ENCODE peak calls at places on chromosomes 2 and 18, in nine cellular contexts. G, N, L, E, C, V, K, T and M are unnamed samples.
A peak's percentile ranks its signal among the peaks of the same experiment; 100 is the strongest.

GRCh38 chr18:2857491-2858063 is 10.8 kb downstream of the EMILIN2 start:
- DNase-seq in G (peak; percentile 88), N (peak; percentile 43), L (no peak), E (peak; percentile 95), C (no peak), V (no peak), K (no peak), T (peak; percentile 52), M (no peak)

GRCh38 chr2:46540496-46541342 is 61.4 kb downstream of the TMEM247 start:
- DNase-seq in G (no peak), N (peak; percentile 86), L (no peak), E (peak; percentile 87), C (no peak), V (no peak), K (peak; percentile 68), T (no peak), M (no peak)

GRCh38 chr2:6913415-6914157 is 3.6 kb upstream of the RNF144A start:
- DNase-seq in G (no peak), N (no peak), L (peak; percentile 39), E (no peak), C (no peak), V (no peak), K (no peak), T (no peak), M (no peak)

GRCh38 chr2:233449071-233449901 is 95.0 kb downstream of the DGKD start:
- DNase-seq in G (no peak), N (peak; percentile 48), L (no peak), E (peak; percentile 83), C (peak; percentile 47), V (no peak), K (peak; percentile 77), T (no peak), M (no peak)

GRCh38 chr2:36411962-36412444 is 56.4 kb downstream of the CRIM1 start:
- DNase-seq in G (no peak), N (no peak), L (no peak), E (no peak), C (no peak), V (no peak), K (peak; percentile 78), T (no peak), M (no peak)

GRCh38 chr2:19887508-19887907 is 14.3 kb downstream of the TTC32 start:
- DNase-seq in G (no peak), N (no peak), L (no peak), E (no peak), C (no peak), V (no peak), K (no peak), T (no peak), M (no peak)

GRCh38 chr2:37653805-37654378 is 17.6 kb downstream of the CDC42EP3 start:
- DNase-seq in G (peak; percentile 81), N (no peak), L (no peak), E (no peak), C (no peak), V (peak; percentile 22), K (no peak), T (no peak), M (peak; percentile 74)

GRCh38 chr2:161122772-161123530 is 37.3 kb upstream of the TANK start:
- DNase-seq in G (peak; percentile 56), N (peak; percentile 93), L (no peak), E (peak; percentile 91), C (no peak), V (no peak), K (peak; percentile 85), T (no peak), M (no peak)

GRCh38 chr2:229221641-229222040 is 49.4 kb downstream of the PID1 start:
- DNase-seq in G (no peak), N (no peak), L (no peak), E (no peak), C (no peak), V (no peak), K (no peak), T (no peak), M (no peak)

GRCh38 chr2:46493971-46494250 is 14.5 kb downstream of the TMEM247 start:
- DNase-seq in G (no peak), N (no peak), L (no peak), E (no peak), C (peak; percentile 37), V (no peak), K (no peak), T (no peak), M (no peak)

DNA sequence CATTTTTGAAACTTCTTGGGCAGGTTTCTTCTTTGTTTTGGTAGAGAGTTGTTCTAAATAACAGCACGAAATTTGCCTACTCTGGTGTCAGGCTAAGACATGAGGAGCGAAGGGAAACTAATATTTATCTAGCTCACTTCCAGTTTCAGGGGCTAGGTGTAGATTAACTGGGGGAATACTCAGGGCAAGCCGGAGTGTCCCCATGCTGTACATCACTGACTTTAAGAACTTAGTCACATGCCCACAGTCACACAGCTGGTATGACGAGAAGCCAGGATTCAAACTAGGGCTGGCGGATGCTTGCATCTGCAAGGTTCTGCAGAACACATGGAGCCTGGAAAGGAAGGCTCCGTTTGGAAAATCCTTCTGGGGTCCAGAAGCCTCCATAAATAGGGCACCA is 133.3 kb downstream of the ALPK2 start:
- DNase-seq in G (no peak), N (no peak), L (no peak), E (no peak), C (no peak), V (no peak), K (no peak), T (no peak), M (no peak)
- H3K4me1 ChIP-seq in G (no peaks in the 10 kb centered on the region), N (peaks cover 7% of the 10 kb centered on the region), L (no peaks in the 10 kb centered on the region), E (peaks cover 9% of the 10 kb centered on the region), C (peaks cover 2% of the 10 kb centered on the region), V (peaks cover 5% of the 10 kb centered on the region), K (peaks cover 11% of the 10 kb centered on the region), T (peaks cover 18% of the 10 kb centered on the region), M (no peaks in the 10 kb centered on the region)

GRCh38 chr2:138497294-138497693 is 4.3 kb upstream of the SPOPL start:
- DNase-seq in G (no peak), N (no peak), L (no peak), E (no peak), C (no peak), V (no peak), K (no peak), T (no peak), M (no peak)
- H3K27ac ChIP-seq in G (no peak overlapping the region), N (no peak overlapping the region), L (no peak overlapping the region), E (no peak overlapping the region), C (no peak overlapping the region), V (no peak overlapping the region), K (no peak overlapping the region), T (no peak overlapping the region), M (no peak overlapping the region)

GRCh38 chr2:119225084-119225864 is 1.6 kb downstream of the STEAP3 start:
- DNase-seq in G (no peak), N (peak; percentile 32), L (no peak), E (no peak), C (no peak), V (no peak), K (no peak), T (peak; percentile 75), M (no peak)

GRCh38 chr2:119222213-119222612 is 1.4 kb upstream of the STEAP3 start:
- DNase-seq in G (no peak), N (no peak), L (no peak), E (no peak), C (no peak), V (no peak), K (no peak), T (no peak), M (no peak)

GRCh38 chr2:119224391-119224972 is 848 bp downstream of the STEAP3 start:
- DNase-seq in G (peak; percentile 65), N (no peak), L (no peak), E (no peak), C (no peak), V (no peak), K (no peak), T (no peak), M (no peak)

GRCh38 chr2:119222863-119223520 is 642 bp upstream of the STEAP3 start:
- DNase-seq in G (no peak), N (no peak), L (no peak), E (no peak), C (no peak), V (no peak), K (no peak), T (no peak), M (no peak)

GRCh38 chr2:119223521-119224390 is at the start of gene STEAP3:
- DNase-seq in G (peak; percentile 90), N (peak; percentile 35), L (no peak), E (peak; percentile 73), C (peak; percentile 71), V (no peak), K (peak; percentile 67), T (peak; percentile 93), M (peak; percentile 81)
- H3K4me1 ChIP-seq in G (no peaks in the 10 kb centered on the region), N (peaks cover 19% of the 10 kb centered on the region), L (no peaks in the 10 kb centered on the region), E (no peaks in the 10 kb centered on the region), C (peaks cover 5% of the 10 kb centered on the region), V (peaks cover 4% of the 10 kb centered on the region), K (peaks cover 13% of the 10 kb centered on the region), T (peaks cover 38% of the 10 kb centered on the region), M (no peaks in the 10 kb centered on the region)

GRCh38 chr2:84515788-84516187 is 510 bp upstream of the DNAH6 start:
- DNase-seq in G (no peak), N (no peak), L (no peak), E (no peak), C (no peak), V (no peak), K (no peak), T (no peak), M (no peak)
- H3K27ac ChIP-seq in G (no peak overlapping the region), N (no peak overlapping the region), L (peak overlapping the region; percentile 74), E (peak overlapping the region; percentile 31), C (no peak overlapping the region), V (peak overlapping the region; percentile 44), K (no peak overlapping the region), T (peak overlapping the region; percentile 55), M (no peak overlapping the region)

DNA sequence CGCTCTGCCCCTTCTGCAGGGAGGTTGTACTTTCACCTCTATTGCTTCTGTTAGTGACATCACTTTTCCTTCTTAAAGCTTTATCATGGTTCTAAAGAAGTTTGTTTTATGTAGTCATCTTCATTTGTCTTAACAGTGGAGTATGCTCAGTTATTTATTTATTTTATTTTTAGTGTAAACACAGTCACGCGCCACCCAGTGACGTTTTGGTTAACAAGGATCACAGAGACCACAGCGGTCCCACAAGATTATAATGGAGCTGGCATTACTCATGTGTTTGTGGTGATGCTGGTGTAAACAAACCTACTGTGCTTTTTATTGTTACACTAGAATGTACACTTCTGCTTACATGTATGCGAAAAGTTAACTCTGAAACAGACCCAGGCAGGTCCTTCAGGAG is 89.9 kb downstream of the SOX11 start:
- DNase-seq in G (no peak), N (peak; percentile 51), L (no peak), E (no peak), C (no peak), V (no peak), K (no peak), T (no peak), M (no peak)
- H3K4me1 ChIP-seq in G (no peaks in the 10 kb centered on the region), N (peaks cover 4% of the 10 kb centered on the region), L (no peaks in the 10 kb centered on the region), E (no peaks in the 10 kb centered on the region), C (no peaks in the 10 kb centered on the region), V (no peaks in the 10 kb centered on the region), K (no peaks in the 10 kb centered on the region), T (no peaks in the 10 kb centered on the region), M (no peaks in the 10 kb centered on the region)

DNA sequence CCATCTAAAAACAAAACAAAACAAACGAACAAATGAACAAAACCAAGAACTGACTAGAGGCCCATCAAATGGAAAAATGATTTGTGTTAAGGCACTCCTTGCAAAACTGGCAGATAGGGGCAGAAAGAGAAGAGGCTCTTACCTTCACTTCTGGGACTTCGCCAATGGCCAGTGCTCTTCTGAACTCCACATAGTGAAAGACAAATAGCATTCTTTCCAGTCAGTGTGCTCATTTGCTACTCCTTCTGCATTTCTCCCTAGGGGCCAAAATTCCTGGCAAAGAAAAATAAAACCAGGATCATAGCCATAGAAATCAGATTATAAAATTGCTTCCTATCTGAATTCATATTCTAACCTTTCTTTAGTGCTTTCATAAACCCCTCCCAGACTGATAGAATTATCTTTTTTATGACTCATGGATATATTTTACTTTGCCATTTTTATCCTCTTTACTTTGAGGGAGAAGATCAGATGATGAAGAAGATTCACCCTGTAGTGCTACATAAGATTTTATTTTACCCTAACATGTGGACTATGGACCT is 56.9 kb upstream of the PELI1 start:
- DNase-seq in G (no peak), N (no peak), L (no peak), E (peak; percentile 11), C (no peak), V (no peak), K (no peak), T (no peak), M (no peak)
- H3K27ac ChIP-seq in G (no peak overlapping the region), N (no peak overlapping the region), L (no peak overlapping the region), E (no peak overlapping the region), C (no peak overlapping the region), V (peak overlapping the region; percentile 3), K (no peak overlapping the region), T (no peak overlapping the region), M (peak overlapping the region; percentile 34)